ENCODE peak calls at places on chromosomes 13 and 19, in seven cellular contexts. Q is CD4-positive, alpha-beta T cell; B is gastrocnemius medialis; A is RPMI7951; G is NCI-H2171; N is mucosa of descending colon; T is neural crest cell. O is an unnamed sample.

GRCh38 chr13:20526664-20527063 is 1.0 kb upstream of the CRYL1 start:
- DNase-seq in N (no peak), Q (no peak), B (no peak), G (no peak), T (no peak), A (peak; percentile 42), O (no peak)

GRCh38 chr19:57050863-57051262 is 68.9 kb upstream of the USP29 start:
- DNase-seq in A (no peak), Q (no peak), T (no peak), G (no peak), N (no peak), B (no peak), O (no peak)

GRCh38 chr13:28753208-28753892 is 34.6 kb upstream of the SLC46A3 start:
- DNase-seq in T (no peak), N (no peak), G (no peak), Q (no peak), B (no peak), A (peak; percentile 95), O (peak; percentile 66)

GRCh38 chr19:19643158-19644053 is at the start of gene GMIP:
- DNase-seq in N (peak; percentile 94), G (peak; percentile 46), Q (peak; percentile 82), A (peak; percentile 50), B (peak; percentile 16), T (peak; percentile 79), O (peak; percentile 91)

GRCh38 chr19:18131841-18132596 is 20.9 kb upstream of the PIK3R2 start:
- DNase-seq in A (no peak), T (peak; percentile 24), Q (no peak), B (no peak), G (no peak), N (no peak), O (no peak)

GRCh38 chr19:28669804-28670203 is 543.1 kb downstream of the UQCRFS1 start:
- DNase-seq in Q (no peak), G (no peak), B (no peak), A (no peak), N (no peak), T (no peak), O (no peak)

GRCh38 chr19:4369888-4370260 is 26.5 kb downstream of the MPND start:
- DNase-seq in Q (peak; percentile 59), A (no peak), T (peak; percentile 36), N (peak; percentile 78), G (peak; percentile 70), B (no peak), O (no peak)

GRCh38 chr13:80884031-80884785 is 543.3 kb upstream of the SPRY2 start:
- DNase-seq in B (no peak), G (no peak), N (no peak), Q (no peak), A (no peak), T (no peak), O (no peak)

GRCh38 chr19:47582320-47582909 is 9.5 kb upstream of the ZNF541 start:
- DNase-seq in Q (no peak), G (no peak), T (no peak), B (no peak), N (no peak), A (peak; percentile 44), O (no peak)

GRCh38 chr19:21483589-21484170 is 21.7 kb upstream of the ZNF429 start:
- DNase-seq in B (no peak), T (peak; percentile 20), A (no peak), N (peak; percentile 73), G (no peak), Q (peak; percentile 40), O (peak; percentile 62)

GRCh38 chr13:99501952-99502310 is 659 bp downstream of the TM9SF2 start:
- DNase-seq in B (no peak), T (no peak), G (no peak), A (peak; percentile 10), N (peak; percentile 68), Q (peak; percentile 21), O (no peak)

GRCh38 chr13:109158383-109158782 is 529.0 kb downstream of the MYO16 start:
- DNase-seq in Q (no peak), A (no peak), T (no peak), B (no peak), N (no peak), G (no peak), O (no peak)

GRCh38 chr19:58328999-58329398 is 2.2 kb downstream of the ZSCAN22 start:
- DNase-seq in G (no peak), Q (no peak), T (peak; percentile 46), N (no peak), B (no peak), A (peak; percentile 16), O (no peak)

GRCh38 chr19:1230585-1231489 is 7.0 kb downstream of the CBARP start:
- DNase-seq in T (no peak), Q (no peak), N (no peak), G (no peak), B (no peak), A (no peak), O (no peak)

GRCh38 chr13:26497991-26498423 is 59.5 kb upstream of the WASF3 start:
- DNase-seq in G (no peak), T (no peak), Q (no peak), A (no peak), N (no peak), B (no peak), O (no peak)

GRCh38 chr13:51844862-51845573 is at the start of gene TMEM272:
- DNase-seq in B (no peak), T (peak; percentile 74), Q (peak; percentile 36), G (peak; percentile 54), N (peak; percentile 71), A (peak; percentile 52), O (no peak)

GRCh38 chr13:23505007-23505406 is 65.2 kb upstream of the TNFRSF19 start:
- DNase-seq in G (no peak), N (no peak), A (peak; percentile 67), Q (no peak), T (no peak), B (no peak), O (no peak)

GRCh38 chr13:50030315-50030714 is 15.1 kb downstream of the KCNRG start:
- DNase-seq in G (no peak), N (no peak), Q (no peak), B (no peak), A (peak; percentile 2), T (no peak), O (no peak)

GRCh38 chr19:33535176-33535575 is 13.6 kb upstream of the PEPD start:
- DNase-seq in A (peak; percentile 41), T (no peak), N (no peak), Q (no peak), B (no peak), G (no peak), O (no peak)

GRCh38 chr13:45630791-45631190 is 15.3 kb upstream of the ERICH6B start:
- DNase-seq in B (no peak), T (no peak), Q (no peak), A (peak; percentile 88), G (no peak), N (no peak), O (no peak)

GRCh38 chr13:76680112-76680511 is 206.1 kb downstream of the KCTD12 start:
- DNase-seq in G (no peak), T (no peak), A (no peak), B (no peak), N (no peak), Q (no peak), O (no peak)

GRCh38 chr13:113152894-113153809 is 5.3 kb upstream of the PROZ start:
- DNase-seq in B (peak; percentile 30), A (peak; percentile 1), G (no peak), N (peak; percentile 72), T (peak; percentile 36), Q (peak; percentile 29), O (peak; percentile 78)

GRCh38 chr19:8577247-8577646 is at the start of gene MYO1F:
- DNase-seq in G (no peak), Q (no peak), T (no peak), A (no peak), N (peak; percentile 61), B (no peak), O (no peak)

GRCh38 chr19:35346193-35347052 is 1.3 kb upstream of the FFAR1 start:
- DNase-seq in B (no peak), A (no peak), T (no peak), Q (peak; percentile 78), N (peak; percentile 57), G (no peak), O (peak; percentile 67)

GRCh38 chr13:26155568-26155967 is 66.5 kb downstream of the RNF6 start:
- DNase-seq in Q (no peak), B (no peak), A (no peak), N (no peak), G (no peak), T (no peak), O (no peak)

GRCh38 chr13:38921081-38921480 is 69.5 kb downstream of the STOML3 start:
- DNase-seq in N (no peak), Q (no peak), B (no peak), A (no peak), G (no peak), T (no peak), O (no peak)

GRCh38 chr13:50309200-50309848 is 294.1 kb downstream of the KCNRG start:
- DNase-seq in A (peak; percentile 20), T (no peak), Q (no peak), N (no peak), B (no peak), G (no peak), O (no peak)

O was measured in sciatic nerve.